ENCODE peak calls at places on chromosomes 13 and 19, in four cellular contexts. One of them, this sample, is unnamed.

GRCh38 chr13:108742681-108743080 is 113.3 kb downstream of the MYO16 start:
- DNase-seq in GM12891: no peak
- DNase-seq in HCT116: no peak
- DNase-seq in HepG2: no peak
- DNase-seq in this sample: no peak

GRCh38 chr13:78323848-78324247 is 279.5 kb downstream of the POU4F1 start:
- DNase-seq in GM12891: no peak
- DNase-seq in HepG2: no peak
- DNase-seq in HCT116: no peak
- DNase-seq in this sample: no peak

GRCh38 chr13:97394542-97394941 is 39.4 kb upstream of the RAP2A start:
- DNase-seq in GM12891: no peak
- DNase-seq in HepG2: no peak
- DNase-seq in HCT116: no peak
- DNase-seq in this sample: no peak

GRCh38 chr13:111115051-111115840 is at the start of gene ARHGEF7:
- DNase-seq in HepG2: no peak
- DNase-seq in GM12891: peak; percentile 39
- DNase-seq in HCT116: no peak
- DNase-seq in this sample: no peak

GRCh38 chr13:41751734-41752445 is 209.0 kb downstream of the VWA8 start:
- DNase-seq in HepG2: no peak
- DNase-seq in GM12891: no peak
- DNase-seq in HCT116: no peak
- DNase-seq in this sample: no peak

GRCh38 chr13:44040754-44041100 is 161.0 kb downstream of the LACC1 start:
- DNase-seq in HepG2: no peak
- DNase-seq in GM12891: no peak
- DNase-seq in HCT116: no peak
- DNase-seq in this sample: no peak

GRCh38 chr13:31485651-31486051 is 253.7 kb upstream of the RXFP2 start:
- DNase-seq in GM12891: no peak
- DNase-seq in HCT116: no peak
- DNase-seq in HepG2: no peak
- DNase-seq in this sample: no peak

GRCh38 chr13:77372275-77372674 is 45.4 kb upstream of the MYCBP2 start:
- DNase-seq in GM12891: no peak
- DNase-seq in HCT116: no peak
- DNase-seq in HepG2: no peak
- DNase-seq in this sample: no peak

GRCh38 chr19:16585808-16586476 is 13.7 kb upstream of the SLC35E1 start:
- DNase-seq in HepG2: no peak
- DNase-seq in GM12891: no peak
- DNase-seq in HCT116: no peak
- DNase-seq in this sample: no peak

DNA sequence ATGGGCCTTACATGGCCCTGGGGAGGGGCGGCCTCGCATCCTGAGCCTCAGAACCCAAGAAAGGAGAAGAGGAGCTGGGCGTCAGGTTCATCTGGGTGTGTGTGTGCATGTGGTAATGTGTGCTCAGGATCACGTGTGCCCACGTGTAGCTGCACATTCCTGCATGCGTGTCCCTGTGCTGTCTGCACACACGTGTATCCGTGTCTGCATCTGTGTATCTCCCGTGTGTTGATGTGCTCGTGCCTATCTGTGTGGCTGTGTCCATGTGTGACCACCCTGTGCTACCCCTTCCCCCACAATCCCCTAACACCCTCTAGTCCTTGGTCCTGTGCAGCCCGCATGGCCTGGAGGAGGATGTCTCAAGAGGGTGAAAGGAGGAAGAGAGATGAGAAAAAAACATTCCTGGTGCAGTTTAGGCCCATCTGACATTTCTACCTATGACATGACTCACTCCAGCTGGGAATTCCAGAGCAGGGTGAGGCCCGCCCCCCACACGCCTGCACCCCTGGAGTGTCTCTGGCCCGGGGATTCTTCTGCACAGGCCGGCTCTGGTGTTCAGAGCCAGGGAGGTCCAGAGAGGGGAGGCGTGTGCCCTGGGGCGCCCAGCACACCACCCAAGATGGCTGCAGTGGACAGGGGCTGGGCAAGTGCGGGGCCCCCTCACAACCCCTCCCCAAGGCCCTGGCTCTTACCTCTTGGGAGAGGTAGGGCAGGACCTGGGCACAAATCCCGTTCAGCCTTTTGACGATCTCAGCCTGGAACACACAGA is 7.1 kb downstream of the TLE5 start:
- DNase-seq in HepG2: no peak
- DNase-seq in GM12891: no peak
- DNase-seq in HCT116: no peak
- DNase-seq in this sample: no peak
- TF ChIP-seq POLR2AphosphoS5 in HepG2: no peak
- TF ChIP-seq POLR2AphosphoS5 in GM12891: no peak
- TF ChIP-seq POLR2AphosphoS5 in HCT116: no peak
- TF ChIP-seq POLR2AphosphoS5 in this sample: no peak

GRCh38 chr13:51065372-51066090 is 45.5 kb downstream of the C13orf42 start:
- DNase-seq in HepG2: no peak
- DNase-seq in HCT116: no peak
- DNase-seq in GM12891: no peak
- DNase-seq in this sample: no peak

GRCh38 chr13:51066091-51066831 is 44.8 kb downstream of the C13orf42 start:
- DNase-seq in GM12891: no peak
- DNase-seq in HepG2: no peak
- DNase-seq in HCT116: no peak
- DNase-seq in this sample: no peak

GRCh38 chr13:51067376-51068125 is 43.5 kb downstream of the C13orf42 start:
- DNase-seq in HepG2: no peak
- DNase-seq in GM12891: no peak
- DNase-seq in HCT116: no peak
- DNase-seq in this sample: no peak

GRCh38 chr13:51064753-51065152 is 46.3 kb downstream of the C13orf42 start:
- DNase-seq in GM12891: no peak
- DNase-seq in HepG2: peak; percentile 23
- DNase-seq in HCT116: no peak
- DNase-seq in this sample: no peak

GRCh38 chr13:51063909-51064308 is 47.2 kb downstream of the C13orf42 start:
- DNase-seq in HCT116: no peak
- DNase-seq in GM12891: no peak
- DNase-seq in HepG2: no peak
- DNase-seq in this sample: no peak
- TF ChIP-seq POLR2AphosphoS5 in HCT116: no peak
- TF ChIP-seq POLR2AphosphoS5 in GM12891: no peak
- TF ChIP-seq POLR2AphosphoS5 in HepG2: no peak
- TF ChIP-seq POLR2AphosphoS5 in this sample: no peak

GRCh38 chr19:55005684-55006488 is 32.2 kb downstream of the GP6 start:
- DNase-seq in GM12891: no peak
- DNase-seq in HepG2: peak; percentile 12
- DNase-seq in HCT116: peak; percentile 98
- DNase-seq in this sample: no peak
- TF ChIP-seq POLR2AphosphoS5 in GM12891: no peak
- TF ChIP-seq POLR2AphosphoS5 in HepG2: no peak
- TF ChIP-seq POLR2AphosphoS5 in HCT116: peak; percentile 100
- TF ChIP-seq POLR2AphosphoS5 in this sample: no peak

DNA sequence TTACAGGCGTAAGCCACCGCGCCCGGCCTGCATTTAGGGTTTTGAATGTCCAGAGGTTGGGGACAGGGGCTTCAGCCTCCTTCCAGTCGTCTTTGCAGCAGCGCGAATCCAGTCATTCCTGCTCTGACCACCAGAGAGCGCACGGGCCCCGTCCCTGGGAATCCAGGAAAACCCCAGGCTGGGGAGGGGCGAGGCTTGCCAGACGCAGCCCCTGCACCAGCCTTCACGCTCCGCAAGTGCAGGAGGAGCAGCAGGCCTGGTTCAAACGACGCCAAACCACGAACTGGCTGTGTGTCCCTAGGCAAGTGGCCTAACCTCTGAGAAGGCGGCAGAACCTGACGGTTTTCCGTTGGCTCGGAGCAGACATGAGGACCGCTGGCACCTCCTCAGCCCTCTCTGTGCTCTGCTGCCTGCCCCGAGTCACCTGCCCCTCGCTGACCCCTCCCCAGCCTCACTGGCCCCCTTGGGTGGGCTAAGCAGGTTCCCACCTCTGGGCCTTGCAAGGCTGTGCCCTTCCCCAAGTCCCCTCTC is 2.0 kb upstream of the RNF126 start:
- DNase-seq in HCT116: peak; percentile 55
- DNase-seq in HepG2: peak; percentile 74
- DNase-seq in GM12891: peak; percentile 81
- DNase-seq in this sample: no peak
- TF ChIP-seq POLR2AphosphoS5 in HCT116: no peak
- TF ChIP-seq POLR2AphosphoS5 in HepG2: no peak
- TF ChIP-seq POLR2AphosphoS5 in GM12891: no peak
- TF ChIP-seq POLR2AphosphoS5 in this sample: no peak

GRCh38 chr19:14085309-14085995 is at the start of gene C19orf67:
- DNase-seq in HepG2: no peak
- DNase-seq in HCT116: no peak
- DNase-seq in GM12891: no peak
- DNase-seq in this sample: no peak

GRCh38 chr19:14078406-14078805 is 5.8 kb downstream of the MISP3 start:
- DNase-seq in HCT116: no peak
- DNase-seq in HepG2: no peak
- DNase-seq in GM12891: no peak
- DNase-seq in this sample: no peak

GRCh38 chr19:14080887-14081796 is 4.4 kb downstream of the C19orf67 start:
- DNase-seq in GM12891: peak; percentile 93
- DNase-seq in HepG2: peak; percentile 99
- DNase-seq in HCT116: peak; percentile 99
- DNase-seq in this sample: peak; percentile 97

GRCh38 chr19:14082675-14082960 is 3.0 kb downstream of the C19orf67 start:
- DNase-seq in HCT116: no peak
- DNase-seq in HepG2: no peak
- DNase-seq in GM12891: no peak
- DNase-seq in this sample: no peak

GRCh38 chr19:14081797-14082674 is 3.5 kb downstream of the C19orf67 start:
- DNase-seq in GM12891: no peak
- DNase-seq in HCT116: no peak
- DNase-seq in HepG2: no peak
- DNase-seq in this sample: no peak
- TF ChIP-seq POLR2AphosphoS5 in GM12891: no peak
- TF ChIP-seq POLR2AphosphoS5 in HCT116: no peak
- TF ChIP-seq POLR2AphosphoS5 in HepG2: no peak
- TF ChIP-seq POLR2AphosphoS5 in this sample: no peak

GRCh38 chr19:38162632-38163031 is 61.4 kb downstream of the DPF1 start:
- DNase-seq in HepG2: no peak
- DNase-seq in HCT116: no peak
- DNase-seq in GM12891: no peak
- DNase-seq in this sample: no peak
- TF ChIP-seq POLR2AphosphoS5 in HepG2: no peak
- TF ChIP-seq POLR2AphosphoS5 in HCT116: no peak
- TF ChIP-seq POLR2AphosphoS5 in GM12891: no peak
- TF ChIP-seq POLR2AphosphoS5 in this sample: no peak

GRCh38 chr13:89082623-89083022 is 1411.5 kb downstream of the SLITRK5 start:
- DNase-seq in HepG2: no peak
- DNase-seq in GM12891: no peak
- DNase-seq in HCT116: no peak
- DNase-seq in this sample: no peak
- TF ChIP-seq POLR2AphosphoS5 in HepG2: no peak
- TF ChIP-seq POLR2AphosphoS5 in GM12891: no peak
- TF ChIP-seq POLR2AphosphoS5 in HCT116: no peak
- TF ChIP-seq POLR2AphosphoS5 in this sample: no peak

GRCh38 chr13:50990540-50991506 is 81.2 kb downstream of the RNASEH2B start:
- DNase-seq in HepG2: no peak
- DNase-seq in GM12891: no peak
- DNase-seq in HCT116: no peak
- DNase-seq in this sample: no peak
- TF ChIP-seq POLR2AphosphoS5 in HepG2: no peak
- TF ChIP-seq POLR2AphosphoS5 in GM12891: no peak
- TF ChIP-seq POLR2AphosphoS5 in HCT116: no peak
- TF ChIP-seq POLR2AphosphoS5 in this sample: no peak

GRCh38 chr19:18929311-18929710 is 9.8 kb downstream of the DDX49 start:
- DNase-seq in HepG2: no peak
- DNase-seq in HCT116: no peak
- DNase-seq in GM12891: no peak
- DNase-seq in this sample: no peak
- TF ChIP-seq POLR2AphosphoS5 in HepG2: no peak
- TF ChIP-seq POLR2AphosphoS5 in HCT116: no peak
- TF ChIP-seq POLR2AphosphoS5 in GM12891: no peak
- TF ChIP-seq POLR2AphosphoS5 in this sample: no peak

GRCh38 chr19:44754743-44755066 is 6.2 kb downstream of the BCL3 start:
- DNase-seq in GM12891: no peak
- DNase-seq in HepG2: no peak
- DNase-seq in HCT116: no peak
- DNase-seq in this sample: no peak

GRCh38 chr19:44753619-44753931 is 5.1 kb downstream of the BCL3 start:
- DNase-seq in HepG2: no peak
- DNase-seq in HCT116: no peak
- DNase-seq in GM12891: no peak
- DNase-seq in this sample: no peak

GRCh38 chr19:44752816-44753618 is 4.5 kb downstream of the BCL3 start:
- DNase-seq in GM12891: peak; percentile 92
- DNase-seq in HCT116: no peak
- DNase-seq in HepG2: peak; percentile 50
- DNase-seq in this sample: peak; percentile 54

GRCh38 chr19:44755219-44755618 is 6.7 kb downstream of the BCL3 start:
- DNase-seq in GM12891: no peak
- DNase-seq in HepG2: no peak
- DNase-seq in HCT116: no peak
- DNase-seq in this sample: no peak

DNA sequence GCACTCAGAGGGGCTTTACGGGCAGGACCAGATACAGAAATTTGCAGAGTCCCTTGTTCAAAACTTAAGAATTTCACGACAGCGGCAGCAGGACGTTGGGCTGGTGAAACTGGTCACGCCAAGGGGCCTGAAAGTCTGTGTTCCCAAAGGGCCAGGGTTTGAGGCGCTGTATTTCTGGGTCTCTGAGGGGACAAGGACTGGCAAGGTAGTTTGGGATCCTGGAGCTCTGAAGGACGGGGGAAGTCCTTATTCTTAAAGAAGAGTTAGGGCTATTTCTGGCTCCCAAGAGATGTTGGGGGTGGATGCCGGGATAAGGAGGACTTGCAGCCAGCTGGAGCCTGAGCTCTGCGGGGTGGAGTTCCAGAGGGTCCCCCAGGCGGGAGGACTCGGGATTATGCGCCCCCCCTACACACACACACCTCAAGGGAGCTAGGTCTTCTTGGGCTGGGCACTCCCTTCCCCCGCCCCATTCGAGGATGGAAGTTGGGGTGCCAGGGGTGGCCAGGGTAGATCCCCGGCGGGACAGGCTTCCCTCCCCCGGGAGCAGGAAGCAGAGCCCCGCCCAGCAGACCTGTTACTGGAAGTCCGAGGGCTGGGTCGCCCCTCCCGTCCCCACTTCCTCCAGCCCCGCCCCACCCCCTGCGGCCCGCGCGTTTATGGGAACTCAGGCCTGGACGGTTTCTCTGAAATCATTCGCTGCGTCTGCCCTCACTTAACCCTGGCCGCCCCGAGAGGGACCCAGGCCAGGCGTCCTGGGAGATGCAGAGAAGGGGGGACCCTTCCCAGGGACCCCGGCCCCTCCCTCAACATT is 5.6 kb downstream of the BCL3 start:
- DNase-seq in GM12891: peak; percentile 63
- DNase-seq in HCT116: no peak
- DNase-seq in HepG2: no peak
- DNase-seq in this sample: no peak
- TF ChIP-seq POLR2AphosphoS5 in GM12891: no peak
- TF ChIP-seq POLR2AphosphoS5 in HCT116: peak; percentile 71
- TF ChIP-seq POLR2AphosphoS5 in HepG2: no peak
- TF ChIP-seq POLR2AphosphoS5 in this sample: no peak